ENCODE peak calls at places on chromosomes 2 and 18, in eight cellular contexts. V is heart right ventricle; F is breast epithelium; M is ascending aorta; A is foreskin fibroblast; S is tibial nerve; Z is H7; N is CD8-positive, alpha-beta T cell. G is an unnamed sample.

GRCh38 chr18:50659091-50660003 is 99.5 kb downstream of the MAPK4 start:
- DNase-seq in S (no peak), N (no peak), F (no peak), V (no peak), M (no peak), A (no peak), Z (no peak), G (no peak)

GRCh38 chr2:54574107-54574859 is 118.2 kb downstream of the SPTBN1 start:
- DNase-seq in V (peak; percentile 53), A (no peak), Z (no peak), F (no peak), M (no peak), N (peak; percentile 78), S (no peak), G (peak; percentile 62)

GRCh38 chr2:112907001-112907949 is 3.7 kb upstream of the IL37 start:
- DNase-seq in A (no peak), M (no peak), V (no peak), S (no peak), Z (no peak), N (no peak), F (no peak), G (no peak)

GRCh38 chr2:83471708-83472107 is 987.4 kb downstream of the SUCLG1 start:
- DNase-seq in A (no peak), V (no peak), F (no peak), M (no peak), S (no peak), Z (no peak), N (no peak), G (no peak)

GRCh38 chr2:70785137-70785911 is 5.1 kb downstream of the FIGLA start:
- DNase-seq in F (no peak), A (no peak), N (peak; percentile 27), S (no peak), V (no peak), Z (peak; percentile 74), M (no peak), G (no peak)

GRCh38 chr18:2050016-2050415 is 521.3 kb downstream of the METTL4 start:
- DNase-seq in M (no peak), F (no peak), N (no peak), A (no peak), V (no peak), Z (no peak), S (no peak), G (no peak)

GRCh38 chr2:202104286-202104870 is 31.3 kb downstream of the KIAA2012 start:
- DNase-seq in S (no peak), F (no peak), N (no peak), V (no peak), M (no peak), A (peak; percentile 44), Z (peak; percentile 54), G (no peak)

GRCh38 chr2:73020657-73021370 is 50.7 kb downstream of the SFXN5 start:
- DNase-seq in N (no peak), M (no peak), S (no peak), V (no peak), A (peak; percentile 88), F (no peak), Z (no peak), G (no peak)

GRCh38 chr2:183037281-183037659 is 987 bp downstream of the NCKAP1 start:
- DNase-seq in Z (no peak), N (no peak), F (no peak), V (no peak), S (peak; percentile 14), M (no peak), A (no peak), G (no peak)

GRCh38 chr18:58611471-58612131 is 17.3 kb downstream of the ALPK2 start:
- DNase-seq in F (no peak), N (no peak), M (no peak), S (no peak), A (no peak), V (no peak), Z (peak; percentile 58), G (no peak)

GRCh38 chr2:180122874-180123273 is 115.8 kb upstream of the CWC22 start:
- DNase-seq in S (no peak), Z (no peak), N (no peak), M (no peak), V (no peak), F (no peak), A (peak; percentile 34), G (no peak)

GRCh38 chr18:46062781-46063180 is 9.3 kb downstream of the PSTPIP2 start:
- DNase-seq in S (no peak), Z (no peak), M (no peak), V (no peak), N (no peak), F (no peak), A (no peak), G (no peak)

GRCh38 chr2:10599921-10600320 is 89.9 kb downstream of the NOL10 start:
- DNase-seq in Z (no peak), S (no peak), A (no peak), N (no peak), F (no peak), V (no peak), M (no peak), G (no peak)

GRCh38 chr2:10601866-10602566 is 87.8 kb downstream of the NOL10 start:
- DNase-seq in A (no peak), S (no peak), V (no peak), F (no peak), N (no peak), M (no peak), Z (no peak), G (no peak)

GRCh38 chr2:10594481-10594880 is 95.3 kb downstream of the NOL10 start:
- DNase-seq in M (no peak), Z (no peak), S (no peak), A (no peak), V (no peak), F (no peak), N (no peak), G (no peak)

GRCh38 chr2:10592652-10593051 is 97.1 kb downstream of the NOL10 start:
- DNase-seq in M (no peak), V (no peak), S (no peak), F (no peak), A (no peak), N (no peak), Z (no peak), G (no peak)

DNA sequence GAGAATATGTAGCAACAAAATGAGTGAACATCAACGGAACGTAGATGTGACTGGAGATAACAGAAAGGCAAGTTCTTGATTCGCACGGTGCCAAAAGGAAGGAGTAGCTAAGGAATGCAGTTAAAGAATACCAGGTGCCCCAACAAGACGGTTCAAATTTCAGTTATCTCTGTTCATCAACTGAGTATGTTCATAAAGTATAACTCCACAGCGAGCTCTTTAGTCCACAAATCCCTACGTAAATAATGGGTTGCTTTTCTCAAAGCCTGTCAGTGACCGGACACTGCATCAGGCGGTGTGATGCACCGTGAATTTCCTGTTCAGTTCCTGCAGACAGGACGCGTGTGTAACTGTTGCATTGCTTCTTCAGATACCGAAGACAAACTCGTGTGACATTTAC is 91.8 kb downstream of the NOL10 start:
- DNase-seq in A (no peak), F (no peak), S (no peak), M (no peak), V (no peak), N (no peak), Z (no peak), G (no peak)
- H3K4me3 ChIP-seq in A (no peak overlapping the region), F (no peak overlapping the region), S (no peak overlapping the region), M (no peak overlapping the region), V (no peak overlapping the region), N (no peak overlapping the region), Z (no peak overlapping the region), G (no peak overlapping the region)

GRCh38 chr2:144444418-144444817 is 75.5 kb downstream of the ZEB2 start:
- DNase-seq in Z (no peak), M (no peak), A (no peak), V (no peak), F (no peak), N (no peak), S (no peak), G (no peak)
- H3K4me3 ChIP-seq in Z (no peak overlapping the region), M (peak overlapping the region; percentile 25), A (no peak overlapping the region), V (no peak overlapping the region), F (no peak overlapping the region), N (no peak overlapping the region), S (no peak overlapping the region), G (no peak overlapping the region)

DNA sequence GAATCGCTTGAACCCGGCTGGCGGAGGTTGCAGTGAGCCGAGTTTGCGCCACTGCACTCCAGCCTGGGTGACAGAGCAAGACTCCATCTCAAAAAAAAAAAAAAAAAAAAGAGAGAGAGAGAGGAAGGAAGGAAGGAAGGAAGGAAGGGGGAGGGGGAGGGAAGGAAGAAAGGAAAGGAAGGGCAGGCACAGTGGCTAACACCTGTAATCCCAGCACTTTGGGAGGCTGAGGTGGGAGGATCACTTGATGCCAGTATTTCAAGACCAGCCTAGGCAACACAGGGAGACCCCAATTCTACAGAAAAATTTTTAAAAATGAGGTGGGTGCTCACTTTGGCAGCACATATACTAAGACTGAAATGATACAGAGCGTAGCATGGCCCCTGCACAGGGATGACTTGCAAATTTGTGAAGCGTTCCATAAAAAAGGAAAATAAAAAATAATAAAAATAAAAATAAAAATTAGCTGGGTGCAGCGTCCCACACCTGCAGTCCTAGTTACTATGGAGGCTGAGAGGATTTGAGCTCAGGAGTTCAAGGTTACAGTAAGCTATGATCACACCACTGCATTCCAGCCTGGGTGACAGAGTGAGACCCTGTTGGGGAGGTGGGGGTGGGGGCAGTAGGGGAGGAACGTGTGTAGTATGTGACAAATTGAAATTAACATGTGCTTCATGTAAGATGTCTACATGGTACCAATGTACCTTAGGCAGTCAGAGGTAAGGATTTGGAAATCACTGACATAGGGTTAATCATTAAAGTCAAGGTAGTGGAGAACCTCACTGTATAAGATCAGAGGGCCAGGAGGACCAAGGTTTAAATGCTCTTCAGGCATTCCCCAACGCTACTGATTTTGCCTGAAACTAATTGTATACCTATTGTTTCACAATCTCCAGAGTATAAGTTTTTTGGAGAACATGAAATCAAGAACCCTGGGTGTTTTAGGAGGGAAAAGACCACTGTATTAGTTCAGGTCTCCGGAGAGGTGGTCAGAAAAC is 1.4 kb downstream of the WDCP start:
- DNase-seq in Z (no peak), M (no peak), N (no peak), V (no peak), F (no peak), S (no peak), A (no peak), G (no peak)
- H3K4me3 ChIP-seq in Z (no peak overlapping the region), M (peak overlapping the region; percentile 86), N (no peak overlapping the region), V (peak overlapping the region; percentile 79), F (peak overlapping the region; percentile 73), S (no peak overlapping the region), A (peak overlapping the region; percentile 90), G (no peak overlapping the region)

GRCh38 chr18:67266591-67267237 is 249.8 kb downstream of the DSEL start:
- DNase-seq in S (no peak), M (no peak), N (no peak), V (no peak), F (no peak), A (peak; percentile 51), Z (no peak), G (no peak)

GRCh38 chr18:67268530-67268929 is 248.0 kb downstream of the DSEL start:
- DNase-seq in F (no peak), Z (no peak), V (no peak), N (no peak), S (no peak), M (no peak), A (no peak), G (no peak)

GRCh38 chr18:67269206-67269605 is 247.3 kb downstream of the DSEL start:
- DNase-seq in F (no peak), M (no peak), V (no peak), N (no peak), S (no peak), Z (no peak), A (no peak), G (no peak)

GRCh38 chr18:67265464-67266245 is 250.9 kb downstream of the DSEL start:
- DNase-seq in S (no peak), F (no peak), N (no peak), Z (no peak), A (peak; percentile 54), M (no peak), V (no peak), G (no peak)

GRCh38 chr18:67266246-67266570 is 250.3 kb downstream of the DSEL start:
- DNase-seq in V (no peak), F (no peak), S (no peak), Z (no peak), N (no peak), M (no peak), A (no peak), G (no peak)
- H3K4me3 ChIP-seq in V (no peak overlapping the region), F (no peak overlapping the region), S (no peak overlapping the region), Z (no peak overlapping the region), N (no peak overlapping the region), M (no peak overlapping the region), A (no peak overlapping the region), G (no peak overlapping the region)

G was measured in effector memory CD4-positive, alpha-beta T cell.